ENCODE peak calls at places on chromosomes 4 and X, in six cellular contexts. W, J, S, P, K and H are unnamed samples.

GRCh38 chrX:38282044-38282443 is 45.3 kb downstream of the RPGR start:
- ATAC-seq in P (no peak), W (no peak), J (peak), K (no peak), S (no peak), H (peak)

GRCh38 chrX:41796050-41796449 is 72.1 kb downstream of the GPR82 start:
- ATAC-seq in K (no peak), J (no peak), W (no peak), P (no peak), S (no peak), H (no peak)

GRCh38 chr4:144709793-144710525 is 64.0 kb downstream of the HHIP start:
- ATAC-seq in W (peak), S (no peak), K (no peak), J (no peak), P (peak), H (no peak)

GRCh38 chr4:119984998-119985397 is 81.7 kb downstream of the MAD2L1 start:
- ATAC-seq in S (no peak), K (no peak), P (no peak), W (no peak), J (no peak), H (no peak)

GRCh38 chrX:93580634-93581033 is 92.7 kb downstream of the NAP1L3 start:
- ATAC-seq in W (no peak), J (no peak), P (no peak), S (no peak), K (no peak), H (no peak)

GRCh38 chr4:16694491-16695276 is 203.8 kb downstream of the LDB2 start:
- ATAC-seq in P (no peak), S (no peak), K (no peak), J (no peak), W (no peak), H (no peak)

GRCh38 chrX:131331152-131331551 is 42.0 kb upstream of the IGSF1 start:
- ATAC-seq in K (no peak), S (no peak), W (no peak), J (no peak), P (no peak), H (no peak)

GRCh38 chr4:113657834-113658233 is 103.7 kb downstream of the CAMK2D start:
- ATAC-seq in W (peak), P (peak), S (no peak), J (peak), K (no peak), H (no peak)

GRCh38 chr4:102625232-102625930 is 124.2 kb downstream of the NFKB1 start:
- ATAC-seq in K (no peak), P (no peak), S (no peak), J (peak), W (peak), H (peak)

GRCh38 chr4:168304744-168305459 is 13.7 kb downstream of the DDX60 start:
- ATAC-seq in S (no peak), P (peak), J (no peak), W (no peak), K (no peak), H (no peak)

GRCh38 chrX:152212969-152213368 is 74.6 kb upstream of the MAGEA10 start:
- ATAC-seq in J (no peak), S (no peak), K (no peak), P (no peak), W (no peak), H (no peak)

GRCh38 chrX:54994099-54994498 is at the start of gene PFKFB1:
- ATAC-seq in W (no peak), S (no peak), K (no peak), P (no peak), J (no peak), H (no peak)

GRCh38 chrX:153878969-153879653 is 6.9 kb downstream of the L1CAM start:
- ATAC-seq in P (no peak), W (no peak), K (no peak), S (no peak), J (no peak), H (no peak)

GRCh38 chr4:143391261-143391660 is 54.6 kb downstream of the GAB1 start:
- ATAC-seq in S (no peak), K (no peak), J (no peak), W (no peak), P (no peak), H (no peak)

GRCh38 chrX:45668686-45669443 is 468.2 kb upstream of the DIPK2B start:
- ATAC-seq in W (no peak), S (no peak), J (no peak), K (no peak), P (peak), H (no peak)

GRCh38 chr4:7915875-7916242 is 23.8 kb downstream of the AFAP1 start:
- ATAC-seq in S (no peak), P (no peak), J (no peak), W (no peak), K (no peak), H (no peak)

GRCh38 chrX:68835468-68835867 is 6.6 kb downstream of the EFNB1 start:
- ATAC-seq in S (no peak), K (no peak), J (no peak), W (no peak), P (no peak), H (no peak)

GRCh38 chr4:183718876-183719275 is 59.8 kb downstream of the TRAPPC11 start:
- ATAC-seq in J (no peak), K (no peak), S (no peak), W (no peak), P (no peak), H (no peak)

GRCh38 chrX:66015906-66016689 is 23.8 kb downstream of the VSIG4 start:
- ATAC-seq in W (no peak), P (no peak), J (no peak), S (no peak), K (no peak), H (no peak)

GRCh38 chrX:13126785-13127184 is 82.4 kb upstream of the FAM9C start:
- ATAC-seq in K (peak), W (no peak), P (no peak), S (no peak), J (peak), H (peak)

GRCh38 chrX:27078371-27078770 is 384.8 kb downstream of the PPP4R3C start:
- ATAC-seq in J (no peak), S (no peak), W (no peak), K (no peak), P (no peak), H (no peak)

DNA sequence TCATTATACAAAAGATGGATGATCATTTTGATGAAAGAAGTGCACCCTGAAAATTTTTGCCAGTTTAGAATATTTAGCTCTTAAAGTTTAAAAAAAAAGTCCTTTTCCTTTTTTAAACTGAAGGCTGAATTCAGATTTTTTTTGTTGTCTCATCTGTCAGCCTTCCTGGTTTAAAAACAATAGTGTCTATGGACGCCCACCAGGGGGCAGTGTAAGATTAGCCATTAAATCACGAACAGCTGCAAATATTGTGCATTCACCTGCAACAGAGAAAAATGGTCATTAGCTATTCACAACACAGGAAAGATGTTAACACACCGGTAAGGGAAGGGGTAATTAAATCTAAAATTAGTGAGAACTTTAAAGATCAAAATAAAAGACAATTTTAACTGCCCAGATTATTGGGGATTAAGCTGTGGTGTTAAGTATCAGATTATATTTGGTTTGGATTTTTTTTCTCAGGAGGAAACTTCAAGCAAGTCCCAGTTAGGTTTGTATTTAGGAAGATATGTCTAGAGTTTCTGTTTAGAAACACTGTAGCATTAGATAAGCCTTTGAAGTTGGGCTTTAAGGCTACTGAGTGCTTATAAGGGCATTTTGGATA is 4.4 kb upstream of the CXorf38 start:
- ATAC-seq in K (no peak), W (peak), P (no peak), J (peak), S (peak), H (no peak)
- H3K27ac ChIP-seq in K (no peak), W (peak), P (no peak), J (no peak), S (no peak), H (no peak)

GRCh38 chrX:20217906-20218305 is 48.8 kb downstream of the RPS6KA3 start:
- ATAC-seq in K (no peak), W (no peak), P (no peak), J (no peak), S (no peak), H (no peak)

GRCh38 chrX:20218809-20219505 is 47.8 kb downstream of the RPS6KA3 start:
- ATAC-seq in J (peak), S (no peak), K (no peak), P (no peak), W (no peak), H (peak)

GRCh38 chrX:20221902-20222301 is 44.8 kb downstream of the RPS6KA3 start:
- ATAC-seq in J (peak), P (no peak), W (no peak), K (peak), S (no peak), H (no peak)

GRCh38 chrX:20215565-20215964 is 51.1 kb downstream of the RPS6KA3 start:
- ATAC-seq in J (no peak), W (peak), K (no peak), S (no peak), P (no peak), H (no peak)

DNA sequence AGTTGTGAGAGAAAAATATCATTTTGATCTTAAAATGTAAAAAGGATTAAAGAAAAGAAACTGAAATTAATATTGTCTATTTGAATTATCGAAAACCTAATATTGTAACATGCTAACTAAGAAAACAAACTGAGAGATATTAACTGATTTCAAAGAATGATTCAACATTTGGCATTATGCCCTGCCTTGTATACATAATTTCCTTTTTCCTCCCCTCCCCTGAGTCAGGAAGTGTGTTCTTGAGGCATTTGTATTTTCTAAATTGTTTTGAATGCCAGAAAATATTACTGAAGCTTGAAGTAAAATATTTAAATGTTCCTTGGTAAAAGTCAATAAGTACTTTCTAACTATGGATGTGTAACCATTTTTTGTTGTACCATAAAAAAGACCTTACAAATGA is 49.4 kb downstream of the RPS6KA3 start:
- ATAC-seq in K (peak), J (peak), W (no peak), S (no peak), P (peak), H (no peak)
- H3K27ac ChIP-seq in K (no peak), J (peak), W (peak), S (no peak), P (no peak), H (no peak)

DNA sequence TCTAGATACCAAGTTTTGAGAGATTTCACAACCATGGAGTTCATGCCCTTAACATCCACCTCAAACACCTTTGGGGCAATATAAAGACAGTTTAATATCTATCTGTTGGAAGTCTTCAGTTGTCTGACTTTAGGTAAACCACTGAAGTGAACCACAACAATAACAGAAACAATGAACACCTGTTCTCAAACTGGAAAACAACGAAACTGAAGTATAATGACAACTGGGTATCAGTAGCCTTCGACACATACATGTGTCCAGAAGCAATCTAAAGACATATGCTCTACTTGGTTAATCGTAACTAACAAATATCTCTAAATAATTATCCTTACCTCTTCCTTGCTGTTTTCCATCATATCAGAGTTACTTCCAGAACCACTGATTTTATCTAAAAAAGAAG is 87.8 kb downstream of the ATRX start:
- ATAC-seq in P (no peak), S (no peak), W (no peak), K (no peak), J (no peak), H (no peak)
- H3K27ac ChIP-seq in P (no peak), S (no peak), W (no peak), K (no peak), J (no peak), H (no peak)

GRCh38 chr4:13704761-13705160 is 77.2 kb upstream of the BOD1L1 start:
- ATAC-seq in P (no peak), S (no peak), J (no peak), W (no peak), K (no peak), H (no peak)
- H3K27ac ChIP-seq in P (peak), S (no peak), J (no peak), W (no peak), K (peak), H (peak)

GRCh38 chrX:15737957-15738685 is at the start of gene CA5B:
- ATAC-seq in S (peak), P (peak), W (peak), J (peak), K (peak), H (peak)
- H3K27ac ChIP-seq in S (peak), P (no peak), W (no peak), J (no peak), K (peak), H (no peak)

DNA sequence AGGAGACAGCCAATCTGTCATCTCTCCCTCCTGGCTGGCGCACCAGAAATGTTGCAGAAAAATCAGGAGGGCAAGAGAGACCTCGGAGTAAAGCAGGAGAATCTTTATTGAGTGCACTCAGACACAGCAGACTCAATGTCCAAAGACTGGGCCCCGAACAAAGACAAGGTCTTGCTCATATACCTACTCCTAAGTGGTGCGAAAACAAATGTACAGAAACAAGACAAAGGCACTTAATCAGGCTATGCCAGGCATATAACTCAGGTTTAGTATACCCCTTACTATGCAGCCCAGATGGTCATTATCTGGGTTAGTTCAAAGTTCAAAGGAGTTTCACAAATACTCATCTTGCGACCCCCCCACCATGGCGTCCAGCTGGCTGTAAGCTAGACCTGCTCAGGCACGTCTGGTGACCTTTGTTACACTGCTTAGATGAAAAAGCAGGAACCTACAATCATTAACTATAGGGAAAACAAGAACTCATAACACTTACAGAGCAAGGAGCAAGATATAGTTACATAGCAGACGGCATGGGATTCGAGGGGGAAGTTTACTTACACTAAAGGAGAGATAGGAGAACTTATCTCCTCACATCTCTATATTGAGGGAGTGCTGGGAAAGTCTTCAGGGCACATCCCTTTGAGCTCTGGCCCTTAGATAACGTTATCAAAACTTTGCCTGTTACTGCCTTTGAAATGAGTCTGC is 27.5 kb downstream of the SULT1E1 start:
- ATAC-seq in K (peak), W (no peak), S (no peak), P (no peak), J (peak), H (no peak)
- H3K27ac ChIP-seq in K (no peak), W (no peak), S (no peak), P (no peak), J (no peak), H (no peak)

DNA sequence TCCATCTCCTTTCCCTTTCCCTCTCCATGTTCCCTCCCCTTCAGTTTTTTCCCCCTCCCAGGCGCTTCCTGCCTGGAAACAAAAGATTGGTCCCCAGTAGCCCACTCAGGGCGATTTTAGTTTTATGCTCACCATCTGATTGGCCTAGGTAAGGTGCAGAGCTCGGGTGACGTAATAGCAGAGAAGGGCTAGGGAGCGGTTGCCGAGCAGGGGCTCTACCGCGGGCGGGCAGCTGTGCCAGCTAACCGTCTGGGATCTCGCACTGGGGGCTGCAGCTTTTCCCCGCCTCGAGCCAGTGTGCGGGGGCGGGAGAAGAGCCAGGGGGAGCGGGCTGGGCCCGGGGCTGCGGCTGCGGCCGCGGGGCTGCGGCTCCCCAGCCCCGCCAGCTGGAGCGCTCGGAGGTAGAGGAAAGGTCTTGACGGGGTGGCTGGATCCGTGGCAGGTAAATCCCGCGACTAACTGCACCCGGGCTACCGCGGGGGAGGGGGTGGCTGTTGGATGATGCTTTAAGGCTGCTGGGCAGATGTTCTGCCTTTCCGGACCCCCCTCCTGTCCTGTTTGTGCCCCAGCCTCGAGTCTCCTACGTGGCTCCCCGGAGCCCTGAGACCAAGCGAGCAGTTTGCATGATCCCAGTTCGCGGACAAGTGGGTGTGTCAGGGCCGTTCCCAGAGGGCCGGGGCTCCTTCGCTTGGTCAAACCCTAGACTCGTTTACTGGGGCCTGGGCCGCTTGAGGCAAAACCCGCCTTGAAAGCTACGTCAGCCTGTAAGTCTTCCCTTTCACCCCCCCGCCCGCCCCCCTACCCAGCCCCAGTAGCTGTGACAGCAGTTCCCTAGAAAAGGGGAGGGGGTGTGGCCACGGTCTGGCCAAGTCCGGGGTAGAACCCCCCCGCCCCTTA is at the start of gene PAK3:
- ATAC-seq in J (peak), W (peak), S (no peak), P (peak), K (peak), H (peak)
- H3K27ac ChIP-seq in J (no peak), W (no peak), S (no peak), P (no peak), K (peak), H (peak)

DNA sequence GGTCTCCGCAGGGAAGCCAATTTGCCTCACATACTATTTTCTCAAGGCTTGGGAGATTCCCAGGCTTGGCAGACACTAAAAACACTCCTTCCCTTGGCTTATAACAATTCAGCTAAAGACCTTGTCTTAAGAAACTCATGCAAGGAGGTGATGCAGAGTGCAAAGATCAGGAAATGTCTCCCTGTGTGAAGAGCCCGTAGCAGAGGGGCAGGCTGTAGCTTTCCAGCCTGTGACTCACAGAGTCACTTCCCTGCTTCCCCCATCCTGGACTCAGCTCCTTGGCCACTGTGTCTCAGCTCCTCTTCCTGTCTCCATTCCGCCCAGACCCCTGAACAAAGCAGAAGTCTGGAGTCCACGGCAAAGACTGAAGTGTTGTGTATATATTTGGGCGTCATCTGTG is 56.1 kb downstream of the KDR start:
- ATAC-seq in P (no peak), W (peak), J (peak), K (no peak), S (peak), H (peak)
- H3K27ac ChIP-seq in P (no peak), W (peak), J (no peak), K (no peak), S (peak), H (no peak)